ENCODE peak calls at places on chromosomes 5 and 9, in seven cellular contexts. G is PC-3, T is tibial artery, X is upper lobe of right lung, Q is H9, Z is AG04450, H is A673. D is an unnamed sample.

GRCh38 chr5:456351-457194 is 13.6 kb downstream of the EXOC3 start:
- DNase-seq in G (no peak), T (peak), X (peak), Q (peak), Z (no peak), H (no peak), D (no peak)

GRCh38 chr9:135478858-135479468 is 619 bp upstream of the PPP1R26 start:
- DNase-seq in G (peak), T (peak), X (peak), Q (peak), Z (no peak), H (peak), D (peak)

GRCh38 chr5:13218518-13218917 is 726.0 kb downstream of the DNAH5 start:
- DNase-seq in G (peak), T (no peak), X (no peak), Q (peak), Z (no peak), H (no peak), D (no peak)

GRCh38 chr9:98977246-98977681 is 33.6 kb downstream of the COL15A1 start:
- DNase-seq in G (no peak), T (peak), X (no peak), Q (no peak), Z (no peak), H (no peak), D (no peak)

GRCh38 chr5:149549461-149550266 is 1.6 kb downstream of the CSNK1A1 start:
- DNase-seq in G (peak), T (no peak), X (no peak), Q (peak), Z (no peak), H (peak), D (peak)

GRCh38 chr5:5144441-5144840 is 4.3 kb downstream of the ADAMTS16 start:
- DNase-seq in G (no peak), T (no peak), X (no peak), Q (no peak), Z (no peak), H (no peak), D (no peak)

GRCh38 chr5:133869675-133869978 is 98.8 kb downstream of the C5orf15 start:
- DNase-seq in G (peak), T (peak), X (peak), Q (no peak), Z (no peak), H (no peak), D (no peak)

GRCh38 chr5:172860520-172861443 is 26.7 kb downstream of the ERGIC1 start:
- DNase-seq in G (no peak), T (peak), X (peak), Q (no peak), Z (no peak), H (no peak), D (peak)

GRCh38 chr5:151081426-151082273 is 816 bp upstream of the TNIP1 start:
- DNase-seq in G (peak), T (no peak), X (no peak), Q (no peak), Z (no peak), H (no peak), D (peak)

GRCh38 chr9:37430841-37431597 is 8.5 kb downstream of the GRHPR start:
- DNase-seq in G (no peak), T (no peak), X (no peak), Q (peak), Z (no peak), H (no peak), D (no peak)

GRCh38 chr5:10124287-10124686 is 125.4 kb downstream of the ATPSCKMT start:
- DNase-seq in G (no peak), T (no peak), X (no peak), Q (no peak), Z (no peak), H (no peak), D (no peak)

GRCh38 chr5:141094481-141095262 is at the start of gene PCDHB2:
- DNase-seq in G (peak), T (peak), X (no peak), Q (peak), Z (no peak), H (peak), D (no peak)

GRCh38 chr9:97518909-97519307 is 17.4 kb downstream of the TMOD1 start:
- DNase-seq in G (peak), T (peak), X (no peak), Q (no peak), Z (peak), H (peak), D (peak)

GRCh38 chr5:1760656-1761452 is 38.8 kb downstream of the MRPL36 start:
- DNase-seq in G (no peak), T (peak), X (no peak), Q (peak), Z (no peak), H (no peak), D (no peak)

GRCh38 chr5:157308826-157309465 is 43.0 kb downstream of the CYFIP2 start:
- DNase-seq in G (peak), T (no peak), X (no peak), Q (no peak), Z (no peak), H (peak), D (no peak)

GRCh38 chr5:124057161-124057814 is 545.3 kb downstream of the CSNK1G3 start:
- DNase-seq in G (peak), T (peak), X (peak), Q (no peak), Z (no peak), H (no peak), D (peak)

GRCh38 chr5:171528865-171529264 is 109.4 kb downstream of the FGF18 start:
- DNase-seq in G (no peak), T (no peak), X (no peak), Q (no peak), Z (no peak), H (no peak), D (no peak)

GRCh38 chr5:133607451-133607850 is 4.9 kb downstream of the FSTL4 start:
- DNase-seq in G (no peak), T (no peak), X (no peak), Q (no peak), Z (no peak), H (no peak), D (no peak)

GRCh38 chr9:131590449-131590848 is 45.1 kb downstream of the PRRT1B start:
- DNase-seq in G (no peak), T (no peak), X (no peak), Q (no peak), Z (no peak), H (no peak), D (no peak)

GRCh38 chr5:35741126-35741711 is 115.5 kb upstream of the IL7R start:
- DNase-seq in G (peak), T (no peak), X (no peak), Q (no peak), Z (no peak), H (no peak), D (no peak)

GRCh38 chr5:121325930-121326329 is 525.8 kb upstream of the FTMT start:
- DNase-seq in G (peak), T (no peak), X (no peak), Q (no peak), Z (no peak), H (no peak), D (no peak)

GRCh38 chr9:89739531-89740315 is 134.9 kb downstream of the GADD45G start:
- DNase-seq in G (no peak), T (no peak), X (no peak), Q (no peak), Z (no peak), H (no peak), D (no peak)

GRCh38 chr9:69317894-69318293 is 7.1 kb upstream of the ENTREP1 start:
- DNase-seq in G (no peak), T (no peak), X (no peak), Q (no peak), Z (no peak), H (no peak), D (no peak)

GRCh38 chr5:100904259-100904822 is 1.3 kb upstream of the ST8SIA4 start:
- DNase-seq in G (no peak), T (no peak), X (peak), Q (peak), Z (no peak), H (no peak), D (peak)

GRCh38 chr5:153159611-153160010 is 330.9 kb upstream of the GRIA1 start:
- DNase-seq in G (no peak), T (no peak), X (no peak), Q (no peak), Z (no peak), H (peak), D (no peak)

GRCh38 chr9:99870126-99870525 is 36.3 kb upstream of the STX17 start:
- DNase-seq in G (no peak), T (no peak), X (no peak), Q (no peak), Z (no peak), H (no peak), D (no peak)

GRCh38 chr5:102229685-102230084 is 66.4 kb downstream of the SLCO4C1 start:
- DNase-seq in G (no peak), T (no peak), X (no peak), Q (no peak), Z (no peak), H (no peak), D (no peak)

GRCh38 chr5:95969646-95970358 is 8.2 kb upstream of the ELL2 start:
- DNase-seq in G (no peak), T (no peak), X (no peak), Q (no peak), Z (peak), H (no peak), D (no peak)

GRCh38 chr9:79020266-79020665 is 551.5 kb upstream of the TLE4 start:
- DNase-seq in G (no peak), T (no peak), X (no peak), Q (no peak), Z (no peak), H (no peak), D (no peak)

GRCh38 chr5:218457-219289 is 553 bp downstream of the SDHA start:
- DNase-seq in G (peak), T (peak), X (peak), Q (no peak), Z (no peak), H (no peak), D (peak)

GRCh38 chr9:84331119-84331791 is 9.3 kb downstream of the SLC28A3 start:
- DNase-seq in G (peak), T (no peak), X (no peak), Q (no peak), Z (no peak), H (no peak), D (peak)

GRCh38 chr5:65012411-65012972 is 243.8 kb downstream of the CWC27 start:
- DNase-seq in G (no peak), T (no peak), X (no peak), Q (no peak), Z (no peak), H (no peak), D (no peak)

GRCh38 chr5:172123269-172123692 is 64.7 kb downstream of the STK10 start:
- DNase-seq in G (peak), T (peak), X (no peak), Q (peak), Z (no peak), H (peak), D (peak)

GRCh38 chr5:139774980-139775654 is 20.5 kb upstream of the PSD2 start:
- DNase-seq in G (peak), T (peak), X (peak), Q (peak), Z (no peak), H (peak), D (peak)

GRCh38 chr9:33179298-33179697 is 12.2 kb upstream of the B4GALT1 start:
- DNase-seq in G (no peak), T (no peak), X (no peak), Q (no peak), Z (no peak), H (no peak), D (no peak)
- TF ChIP-seq CTCF in G (no peak), T (no peak), X (no peak), Q (no peak), Z (peak), H (no peak), D (no peak)

DNA sequence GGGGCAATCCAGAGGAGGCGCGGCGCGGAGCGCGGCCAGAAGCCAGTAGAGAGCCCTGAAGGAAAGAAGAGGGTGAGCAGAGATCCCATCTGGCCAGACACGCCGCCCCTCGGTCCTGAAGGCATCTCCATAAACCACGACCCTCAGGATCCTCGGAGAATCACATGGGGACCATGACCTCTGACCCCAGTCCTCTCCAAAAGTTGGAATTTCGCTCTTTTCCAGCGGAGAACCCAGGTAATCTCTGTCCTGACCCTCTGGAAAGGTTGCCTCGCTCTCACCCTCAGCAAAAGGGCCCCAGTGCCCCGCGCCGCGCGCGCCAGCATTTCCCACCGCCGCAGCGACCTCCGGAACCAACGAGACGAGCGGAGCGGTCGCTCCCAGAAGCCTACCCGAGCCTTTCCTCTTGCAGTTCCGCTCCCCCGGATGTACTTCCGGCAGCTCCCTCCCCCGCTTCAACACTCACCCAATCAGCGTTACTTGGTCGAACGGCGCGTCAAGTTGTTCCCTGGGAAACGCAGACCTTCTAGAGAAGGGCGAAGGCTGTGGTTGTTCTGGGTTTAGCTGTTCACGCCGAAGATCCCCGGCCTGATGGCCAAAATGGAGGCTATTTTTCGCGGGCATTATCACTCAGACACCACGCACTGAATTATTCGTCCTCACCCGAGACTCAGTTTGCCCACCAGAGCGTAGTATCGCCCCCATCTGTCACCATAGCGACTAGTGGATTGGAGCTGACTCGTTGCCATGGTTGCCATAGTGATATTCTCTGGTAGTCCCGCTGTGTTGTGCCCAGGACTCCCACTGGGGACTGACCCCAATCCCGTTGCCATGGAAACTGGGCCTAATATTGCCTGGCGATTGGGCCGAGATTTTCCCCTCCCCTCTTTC is at the start of gene STOML2:
- DNase-seq in G (peak), T (peak), X (peak), Q (peak), Z (peak), H (peak), D (peak)
- H3K27ac ChIP-seq in G (peak), T (peak), X (peak), Q (peak), Z (peak), H (peak), D (peak)

GRCh38 chr9:92293452-92294296 is at the start of gene IARS1:
- DNase-seq in G (peak), T (peak), X (peak), Q (peak), Z (peak), H (peak), D (peak)
- TF ChIP-seq CTCF in G (peak), T (peak), X (peak), Q (peak), Z (peak), H (peak), D (peak)

GRCh38 chr9:129708799-129709198 is 43.4 kb downstream of the PRRX2 start:
- DNase-seq in G (no peak), T (no peak), X (no peak), Q (peak), Z (no peak), H (no peak), D (no peak)

GRCh38 chr9:129712595-129713524 is 40.0 kb downstream of the PTGES start:
- DNase-seq in G (peak), T (no peak), X (no peak), Q (peak), Z (peak), H (peak), D (no peak)

GRCh38 chr9:129714393-129715051 is 38.3 kb downstream of the PTGES start:
- DNase-seq in G (no peak), T (no peak), X (no peak), Q (no peak), Z (no peak), H (no peak), D (no peak)

GRCh38 chr9:129704797-129705196 is 39.4 kb downstream of the PRRX2 start:
- DNase-seq in G (no peak), T (no peak), X (no peak), Q (no peak), Z (no peak), H (peak), D (no peak)

GRCh38 chr9:129709471-129710460 is 43.1 kb downstream of the PTGES start:
- DNase-seq in G (no peak), T (no peak), X (no peak), Q (no peak), Z (no peak), H (peak), D (no peak)
- H3K27ac ChIP-seq in G (no peak), T (peak), X (no peak), Q (no peak), Z (no peak), H (peak), D (no peak)

GRCh38 chr9:133714606-133715294 is 23.4 kb downstream of the SARDH start:
- DNase-seq in G (peak), T (no peak), X (peak), Q (peak), Z (no peak), H (peak), D (no peak)

GRCh38 chr9:133717113-133718031 is 20.8 kb downstream of the SARDH start:
- DNase-seq in G (no peak), T (no peak), X (peak), Q (no peak), Z (no peak), H (no peak), D (no peak)

GRCh38 chr9:133715295-133715865 is 22.8 kb downstream of the SARDH start:
- DNase-seq in G (no peak), T (no peak), X (peak), Q (peak), Z (no peak), H (peak), D (no peak)

GRCh38 chr9:133716564-133717112 is 21.5 kb downstream of the SARDH start:
- DNase-seq in G (no peak), T (no peak), X (peak), Q (peak), Z (no peak), H (no peak), D (no peak)

GRCh38 chr9:133715866-133716563 is 22.1 kb downstream of the SARDH start:
- DNase-seq in G (no peak), T (no peak), X (peak), Q (peak), Z (no peak), H (peak), D (no peak)
- TF ChIP-seq CTCF in G (peak), T (no peak), X (peak), Q (peak), Z (peak), H (peak), D (no peak)

DNA sequence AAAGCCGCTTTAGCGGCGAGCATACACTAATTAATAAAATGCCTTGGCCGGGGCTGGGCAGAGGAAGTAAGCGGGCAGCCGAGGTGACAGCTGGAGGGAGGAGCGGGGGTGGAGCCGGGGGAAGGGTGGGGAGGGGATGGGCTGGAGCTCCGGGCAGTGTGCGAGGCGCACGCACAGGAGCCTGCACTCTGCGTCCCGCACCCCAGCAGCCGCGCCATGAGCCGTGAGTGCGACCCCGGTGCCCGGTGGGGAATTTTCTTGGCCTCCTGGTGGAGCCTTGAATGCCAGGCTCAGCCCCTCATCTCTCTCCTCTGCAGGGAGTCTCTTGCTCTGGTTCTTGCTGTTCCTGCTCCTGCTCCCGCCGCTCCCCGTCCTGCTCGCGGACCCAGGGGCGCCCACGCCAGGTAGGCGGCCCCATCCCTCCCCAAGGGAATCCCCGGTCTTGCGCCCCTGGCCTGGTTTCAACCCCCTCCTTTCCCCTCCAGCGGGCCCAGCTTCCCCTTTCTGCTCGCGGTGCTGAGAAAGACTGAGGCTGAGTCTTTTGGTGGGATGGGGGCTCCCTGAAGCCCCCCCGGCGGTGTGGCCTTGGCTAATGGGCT is at the start of gene PTGS1:
- DNase-seq in G (no peak), T (peak), X (peak), Q (peak), Z (no peak), H (no peak), D (peak)
- H3K27ac ChIP-seq in G (no peak), T (no peak), X (peak), Q (no peak), Z (no peak), H (no peak), D (peak)

GRCh38 chr9:31140316-31140715 is 1244.1 kb upstream of the ACO1 start:
- DNase-seq in G (peak), T (no peak), X (no peak), Q (no peak), Z (no peak), H (peak), D (no peak)
- TF ChIP-seq CTCF in G (peak), T (no peak), X (peak), Q (peak), Z (peak), H (peak), D (peak)

GRCh38 chr9:137270929-137271695 is 6.4 kb upstream of the TOR4A start:
- DNase-seq in G (no peak), T (no peak), X (peak), Q (peak), Z (no peak), H (no peak), D (no peak)

GRCh38 chr9:137266589-137267453 is 10.7 kb upstream of the TOR4A start:
- DNase-seq in G (no peak), T (no peak), X (peak), Q (no peak), Z (no peak), H (no peak), D (no peak)

GRCh38 chr9:137267933-137268355 is 9.6 kb upstream of the TOR4A start:
- DNase-seq in G (no peak), T (no peak), X (no peak), Q (no peak), Z (no peak), H (no peak), D (no peak)

GRCh38 chr9:137269231-137269772 is 8.2 kb upstream of the TOR4A start:
- DNase-seq in G (no peak), T (peak), X (peak), Q (no peak), Z (no peak), H (no peak), D (peak)

DNA sequence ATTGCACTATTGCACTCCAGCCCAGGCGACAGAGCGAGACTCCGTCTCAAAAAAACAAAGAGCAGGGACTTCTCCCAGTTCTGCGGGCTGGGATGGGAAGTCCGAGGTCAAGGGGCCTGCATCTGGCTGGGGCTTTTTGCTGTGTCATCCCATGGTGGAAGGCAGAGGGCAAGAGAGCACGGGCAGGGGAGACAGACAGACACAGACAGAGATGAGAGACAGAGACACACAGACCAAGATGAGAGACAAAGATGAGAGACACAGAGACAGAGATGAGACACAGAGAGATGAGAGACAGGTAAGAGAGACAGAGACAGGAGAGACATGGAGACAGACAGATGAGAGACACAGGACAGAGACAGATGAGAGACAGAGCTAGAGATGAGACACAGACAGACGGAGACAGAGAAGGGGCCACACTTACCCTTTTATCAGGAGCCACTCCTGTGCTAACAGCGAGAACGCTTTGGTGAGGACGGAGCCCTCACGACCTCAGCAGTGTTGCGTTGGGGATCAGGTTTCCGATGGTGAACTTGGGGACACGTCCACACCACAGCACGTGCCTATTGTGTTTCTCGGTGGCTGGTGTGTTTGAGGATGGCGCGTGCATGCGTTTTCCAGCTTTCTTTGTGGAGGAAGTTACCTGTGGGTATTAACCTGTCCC is 8.9 kb upstream of the TOR4A start:
- DNase-seq in G (no peak), T (no peak), X (no peak), Q (no peak), Z (no peak), H (no peak), D (no peak)
- H3K27ac ChIP-seq in G (no peak), T (peak), X (peak), Q (no peak), Z (peak), H (no peak), D (peak)

GRCh38 chr5:73764586-73764985 is 138.6 kb downstream of the ARHGEF28 start:
- DNase-seq in G (peak), T (no peak), X (no peak), Q (no peak), Z (peak), H (no peak), D (no peak)
- TF ChIP-seq CTCF in G (no peak), T (no peak), X (no peak), Q (no peak), Z (no peak), H (no peak), D (no peak)